ENCODE peak calls at places on chromosomes 11 and 22, in four cellular contexts. T is RWPE1; M is CD4-positive, alpha-beta T cell; Y is left lung. D is an unnamed sample.

GRCh38 chr11:33827206-33827605 is 52.9 kb upstream of the FBXO3 start:
- DNase-seq in M (no peak), T (no peak), Y (no peak), D (no peak)

GRCh38 chr11:12457030-12457600 is 79.7 kb downstream of the PARVA start:
- DNase-seq in M (no peak), Y (no peak), T (no peak), D (no peak)

GRCh38 chr11:87820026-87820425 is 355.2 kb downstream of the RAB38 start:
- DNase-seq in T (no peak), M (no peak), Y (no peak), D (no peak)

GRCh38 chr22:24230911-24231656 is 13.8 kb downstream of the GGT5 start:
- DNase-seq in Y (peak), M (peak), T (no peak), D (no peak)

GRCh38 chr11:19978668-19979518 is 181.4 kb downstream of the DBX1 start:
- DNase-seq in Y (no peak), T (peak), M (no peak), D (no peak)

GRCh38 chr22:31637938-31638618 is 23.9 kb downstream of the PISD start:
- DNase-seq in M (no peak), T (no peak), Y (peak), D (no peak)

GRCh38 chr22:39184586-39185577 is 32.4 kb upstream of the CBX7 start:
- DNase-seq in T (no peak), Y (no peak), M (no peak), D (no peak)

GRCh38 chr11:72238040-72238450 is 5.9 kb downstream of the PHOX2A start:
- DNase-seq in M (peak), T (no peak), Y (peak), D (no peak)

GRCh38 chr11:8292351-8292750 is 28.7 kb upstream of the LMO1 start:
- DNase-seq in Y (no peak), M (no peak), T (no peak), D (no peak)

GRCh38 chr11:63841554-63841953 is 2.6 kb downstream of the MARK2 start:
- DNase-seq in M (no peak), T (peak), Y (peak), D (no peak)

GRCh38 chr11:23278121-23278520 is 417.8 kb upstream of the CCDC179 start:
- DNase-seq in T (peak), M (no peak), Y (no peak), D (no peak)

GRCh38 chr22:48949375-48950149 is 878.1 kb downstream of the BRD1 start:
- DNase-seq in M (no peak), Y (no peak), T (no peak), D (no peak)

GRCh38 chr22:31585161-31585859 is 76.7 kb downstream of the PISD start:
- DNase-seq in Y (no peak), M (no peak), T (no peak), D (no peak)

GRCh38 chr22:20919718-20920117 is 2.5 kb downstream of the CRKL start:
- DNase-seq in T (no peak), M (no peak), Y (no peak), D (no peak)

GRCh38 chr11:11758603-11759196 is 83.1 kb upstream of the USP47 start:
- DNase-seq in M (no peak), T (no peak), Y (no peak), D (no peak)

GRCh38 chr11:19199766-19200165 is 2.0 kb downstream of the CSRP3 start:
- DNase-seq in M (no peak), T (no peak), Y (no peak), D (no peak)

GRCh38 chr11:119476666-119477331 is 53.8 kb upstream of the THY1 start:
- DNase-seq in Y (no peak), M (no peak), T (no peak), D (no peak)

GRCh38 chr11:10646956-10647355 is 46.6 kb downstream of the IRAG1 start:
- DNase-seq in M (no peak), Y (no peak), T (no peak), D (no peak)

GRCh38 chr11:31997955-31998354 is 92.9 kb upstream of the RCN1 start:
- DNase-seq in M (no peak), Y (no peak), T (no peak), D (no peak)

DNA sequence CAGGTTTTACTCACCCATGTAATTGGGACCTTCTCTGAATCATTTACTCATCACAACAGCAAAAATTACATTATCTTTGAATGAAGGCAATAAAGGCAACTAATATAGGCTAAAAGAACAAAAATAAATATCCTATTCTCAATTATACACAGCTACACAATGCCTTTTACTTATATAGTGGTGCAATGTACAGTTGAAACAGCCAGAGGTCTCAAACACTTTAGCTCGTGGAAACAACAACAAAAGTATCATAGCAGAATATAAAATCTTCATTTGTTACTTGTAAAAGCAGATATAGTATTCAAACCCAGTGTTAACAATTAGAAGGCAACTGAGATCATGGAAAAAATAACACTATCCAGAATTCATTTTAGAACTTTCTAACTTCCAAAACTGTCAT is 20.6 kb upstream of the CCDC34 start:
- DNase-seq in Y (no peak), M (no peak), T (no peak), D (no peak)
- TF ChIP-seq CTCF in Y (no peak), M (no peak), T (no peak), D (no peak)

DNA sequence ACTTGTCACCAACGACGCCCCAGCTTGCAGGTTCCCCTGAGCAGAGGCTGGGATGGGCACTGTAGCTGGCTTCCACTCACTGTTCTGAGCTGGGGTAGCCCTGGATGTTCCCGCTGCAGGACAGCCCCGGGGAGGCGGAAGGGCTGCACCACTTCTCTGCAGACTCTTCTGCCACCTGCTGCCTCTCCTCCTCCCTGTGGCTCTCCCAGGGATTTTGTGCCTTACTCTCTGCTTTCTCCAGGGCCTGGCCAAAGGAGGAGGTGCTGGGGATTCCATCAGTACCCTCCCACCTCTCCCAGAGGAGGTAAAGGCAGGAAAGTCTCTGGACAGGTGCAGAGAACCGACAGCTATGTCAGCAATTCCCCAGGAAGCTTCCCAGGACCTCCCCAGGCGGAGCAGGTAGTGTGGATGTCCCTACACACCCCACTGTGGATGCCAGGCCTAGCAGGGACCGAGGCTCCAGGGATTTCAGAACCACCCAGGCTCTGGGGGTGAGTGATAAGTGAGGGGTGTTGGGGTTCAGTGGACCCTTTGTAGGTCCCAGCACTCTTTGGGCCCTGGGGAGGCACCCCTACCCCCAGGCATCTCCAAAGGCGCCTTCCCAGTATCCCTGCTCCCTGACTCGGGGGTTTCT is 11.3 kb downstream of the DUSP8 start:
- DNase-seq in T (no peak), M (no peak), Y (peak), D (no peak)
- TF ChIP-seq CTCF in T (no peak), M (no peak), Y (no peak), D (no peak)

GRCh38 chr22:34055525-34056200 is 135.4 kb upstream of the LARGE1 start:
- DNase-seq in Y (no peak), M (no peak), T (no peak), D (no peak)
- TF ChIP-seq CTCF in Y (no peak), M (no peak), T (no peak), D (no peak)

GRCh38 chr22:26842103-26842502 is 184.7 kb downstream of the MIAT start:
- DNase-seq in M (no peak), T (no peak), Y (no peak), D (no peak)
- TF ChIP-seq CTCF in M (no peak), T (no peak), Y (no peak), D (no peak)

GRCh38 chr22:33188316-33188715 is 130.1 kb upstream of the SYN3 start:
- DNase-seq in T (no peak), Y (no peak), M (no peak), D (peak)

GRCh38 chr22:33194529-33194928 is 136.3 kb upstream of the SYN3 start:
- DNase-seq in T (no peak), Y (no peak), M (no peak), D (no peak)

DNA sequence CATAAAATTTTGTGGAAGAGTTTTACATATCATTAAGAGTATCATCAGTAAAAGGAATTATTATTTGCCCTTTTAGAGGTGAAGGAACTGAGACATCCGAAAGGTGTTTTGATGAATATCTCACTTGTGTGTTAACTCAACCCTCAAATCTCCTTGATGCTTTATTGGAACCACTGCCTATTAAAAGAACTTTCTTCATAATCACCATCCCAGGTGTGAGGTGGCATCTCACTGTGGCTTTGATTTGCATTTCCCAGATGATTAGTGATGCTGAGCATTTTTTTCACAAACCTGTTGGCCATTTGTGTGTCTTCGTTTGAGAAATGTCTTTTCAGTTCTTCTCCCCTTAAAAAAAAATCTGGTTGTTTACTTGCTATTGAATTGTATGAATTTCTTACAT is 134.0 kb upstream of the SYN3 start:
- DNase-seq in T (no peak), M (no peak), Y (no peak), D (no peak)
- TF ChIP-seq CTCF in T (no peak), M (no peak), Y (no peak), D (no peak)

GRCh38 chr11:2139118-2139490 is at the start of gene IGF2:
- DNase-seq in T (no peak), M (no peak), Y (no peak), D (no peak)

GRCh38 chr11:2140411-2141400 is 1.5 kb upstream of the IGF2 start:
- DNase-seq in T (no peak), Y (peak), M (no peak), D (no peak)

GRCh38 chr11:2138075-2138435 is 1.1 kb downstream of the IGF2 start:
- DNase-seq in M (no peak), Y (peak), T (no peak), D (no peak)

GRCh38 chr11:2138436-2139117 is 612 bp downstream of the IGF2 start:
- DNase-seq in M (no peak), T (no peak), Y (peak), D (no peak)

GRCh38 chr11:2139691-2140337 is 625 bp upstream of the IGF2 start:
- DNase-seq in T (no peak), M (no peak), Y (peak), D (no peak)
- TF ChIP-seq CTCF in T (no peak), M (no peak), Y (no peak), D (no peak)

DNA sequence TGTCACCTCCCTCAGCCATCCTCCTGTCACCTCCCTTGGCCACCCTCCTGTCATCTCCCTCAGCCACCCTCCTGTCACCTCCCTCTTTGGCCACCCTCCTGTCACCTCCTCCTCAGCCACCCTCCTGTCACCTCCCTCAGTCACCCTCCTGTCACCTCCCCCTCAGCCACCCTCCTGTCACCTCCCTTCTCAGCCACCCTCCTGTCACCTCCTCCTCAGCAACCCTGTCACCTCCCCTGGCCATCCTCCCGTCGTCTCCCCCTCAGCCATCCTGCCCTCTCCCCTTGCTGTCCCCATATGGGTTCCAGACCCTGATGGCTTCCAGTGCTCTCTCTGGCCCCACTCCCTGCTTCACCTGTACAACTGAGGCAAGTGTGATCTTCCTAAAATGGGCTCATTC is 61.8 kb downstream of the SCUBE1 start:
- DNase-seq in M (no peak), Y (no peak), T (no peak), D (no peak)
- TF ChIP-seq CTCF in M (no peak), Y (no peak), T (no peak), D (no peak)